ENCODE peak calls at places on chromosome 1, in six cellular contexts. X is foreskin fibroblast, G is fibroblast of lung, R is NCI-H1436, I is neuronal stem cell, B is activated T-helper 1 cell treated with Interleukin-2 at 50 U/mL for 16 hours. D is an unnamed sample.
A peak's percentile ranks its signal among the peaks of the same experiment; 100 is the strongest.

GRCh38 chr1:29556657-29557056 is 320.3 kb downstream of the PTPRU start:
- DNase-seq in X (no peak), G (no peak), R (no peak), B (no peak), I (no peak), D (no peak)

GRCh38 chr1:33456302-33456886 is 16.1 kb upstream of the ZSCAN20 start:
- DNase-seq in G (no peak), R (no peak), I (no peak), B (no peak), X (no peak), D (no peak)

GRCh38 chr1:19678493-19678892 is 13.8 kb downstream of the HTR6 start:
- DNase-seq in I (no peak), X (no peak), B (no peak), R (no peak), G (no peak), D (no peak)

GRCh38 chr1:27203946-27204345 is 30.5 kb upstream of the WDTC1 start:
- DNase-seq in R (no peak), I (no peak), B (no peak), X (peak; percentile 12), G (no peak), D (no peak)

GRCh38 chr1:19250629-19251304 is 557 bp downstream of the EMC1 start:
- DNase-seq in G (no peak), X (no peak), I (peak; percentile 27), R (no peak), B (no peak), D (no peak)

GRCh38 chr1:1941868-1942752 is 23.0 kb upstream of the TMEM52 start:
- DNase-seq in X (no peak), I (no peak), R (no peak), B (no peak), G (no peak), D (peak; percentile 59)

GRCh38 chr1:76948846-76949245 is 81.6 kb downstream of the ST6GALNAC5 start:
- DNase-seq in R (no peak), X (no peak), B (no peak), G (no peak), I (no peak), D (no peak)

GRCh38 chr1:229920683-229921082 is 146.4 kb upstream of the GALNT2 start:
- DNase-seq in B (no peak), I (no peak), R (no peak), X (no peak), G (no peak), D (no peak)

GRCh38 chr1:175514309-175515001 is 228.9 kb downstream of the TNR start:
- DNase-seq in I (no peak), X (no peak), B (no peak), R (no peak), G (no peak), D (peak; percentile 77)

GRCh38 chr1:150567341-150567716 is 12.1 kb downstream of the MCL1 start:
- DNase-seq in B (no peak), R (no peak), X (no peak), I (no peak), G (peak; percentile 78), D (no peak)

D was measured in kidney.